ENCODE peak calls at places on chromosomes 6 and 20, in nine cellular contexts. One of them, this sample, is unnamed.

GRCh38 chr6:158793432-158793831 is 25.7 kb downstream of the EZR start:
- DNase-seq in H4: no peak
- DNase-seq in AG10803: peak; percentile 65
- DNase-seq in HTR-8/SVneo: peak; percentile 46
- DNase-seq in Right ventricle myocardium superior: no peak
- DNase-seq in ACHN: peak; percentile 48
- DNase-seq in A549: peak; percentile 67
- DNase-seq in fibroblast of mammary gland: peak; percentile 66
- DNase-seq in amygdala: no peak
- DNase-seq in this sample: no peak

GRCh38 chr6:13794184-13794583 is 20.2 kb downstream of the MCUR1 start:
- DNase-seq in AG10803: peak; percentile 84
- DNase-seq in amygdala: no peak
- DNase-seq in HTR-8/SVneo: no peak
- DNase-seq in Right ventricle myocardium superior: no peak
- DNase-seq in H4: peak; percentile 73
- DNase-seq in A549: peak; percentile 28
- DNase-seq in ACHN: peak; percentile 56
- DNase-seq in fibroblast of mammary gland: peak; percentile 95
- DNase-seq in this sample: peak; percentile 74

GRCh38 chr6:149921361-149921760 is 1.6 kb downstream of the RAET1G start:
- DNase-seq in H4: no peak
- DNase-seq in fibroblast of mammary gland: no peak
- DNase-seq in AG10803: no peak
- DNase-seq in Right ventricle myocardium superior: no peak
- DNase-seq in ACHN: no peak
- DNase-seq in amygdala: no peak
- DNase-seq in HTR-8/SVneo: no peak
- DNase-seq in A549: no peak
- DNase-seq in this sample: no peak

GRCh38 chr6:21294144-21294543 is 299.4 kb upstream of the SOX4 start:
- DNase-seq in AG10803: no peak
- DNase-seq in amygdala: no peak
- DNase-seq in fibroblast of mammary gland: no peak
- DNase-seq in H4: no peak
- DNase-seq in Right ventricle myocardium superior: no peak
- DNase-seq in ACHN: no peak
- DNase-seq in HTR-8/SVneo: no peak
- DNase-seq in A549: no peak
- DNase-seq in this sample: no peak

GRCh38 chr6:7138921-7139358 is 31.2 kb downstream of the RREB1 start:
- DNase-seq in HTR-8/SVneo: no peak
- DNase-seq in fibroblast of mammary gland: no peak
- DNase-seq in ACHN: no peak
- DNase-seq in H4: no peak
- DNase-seq in A549: peak; percentile 66
- DNase-seq in AG10803: no peak
- DNase-seq in amygdala: no peak
- DNase-seq in Right ventricle myocardium superior: no peak
- DNase-seq in this sample: no peak

GRCh38 chr20:59122377-59122932 is 41.2 kb upstream of the ZNF831 start:
- DNase-seq in amygdala: no peak
- DNase-seq in fibroblast of mammary gland: no peak
- DNase-seq in Right ventricle myocardium superior: no peak
- DNase-seq in H4: no peak
- DNase-seq in HTR-8/SVneo: no peak
- DNase-seq in A549: no peak
- DNase-seq in ACHN: no peak
- DNase-seq in AG10803: no peak
- DNase-seq in this sample: no peak

GRCh38 chr6:151629791-151630190 is 136.0 kb downstream of the CCDC170 start:
- DNase-seq in amygdala: no peak
- DNase-seq in HTR-8/SVneo: no peak
- DNase-seq in A549: no peak
- DNase-seq in AG10803: no peak
- DNase-seq in fibroblast of mammary gland: no peak
- DNase-seq in H4: no peak
- DNase-seq in Right ventricle myocardium superior: no peak
- DNase-seq in ACHN: no peak
- DNase-seq in this sample: no peak

GRCh38 chr20:32971703-32972161 is 32.5 kb downstream of the SUN5 start:
- DNase-seq in amygdala: no peak
- DNase-seq in HTR-8/SVneo: no peak
- DNase-seq in H4: no peak
- DNase-seq in fibroblast of mammary gland: no peak
- DNase-seq in A549: no peak
- DNase-seq in ACHN: no peak
- DNase-seq in Right ventricle myocardium superior: no peak
- DNase-seq in AG10803: no peak
- DNase-seq in this sample: no peak

GRCh38 chr6:87682310-87682709 is 19.7 kb downstream of the AKIRIN2 start:
- DNase-seq in fibroblast of mammary gland: peak; percentile 30
- DNase-seq in H4: no peak
- DNase-seq in HTR-8/SVneo: no peak
- DNase-seq in A549: no peak
- DNase-seq in AG10803: peak; percentile 30
- DNase-seq in ACHN: no peak
- DNase-seq in Right ventricle myocardium superior: no peak
- DNase-seq in amygdala: no peak
- DNase-seq in this sample: peak; percentile 42

GRCh38 chr20:41268402-41268801 is 49.1 kb downstream of the ZHX3 start:
- DNase-seq in H4: no peak
- DNase-seq in amygdala: no peak
- DNase-seq in AG10803: no peak
- DNase-seq in ACHN: no peak
- DNase-seq in HTR-8/SVneo: no peak
- DNase-seq in fibroblast of mammary gland: no peak
- DNase-seq in A549: no peak
- DNase-seq in Right ventricle myocardium superior: no peak
- DNase-seq in this sample: no peak

GRCh38 chr6:161211380-161212035 is 62.4 kb downstream of the AGPAT4 start:
- DNase-seq in amygdala: no peak
- DNase-seq in Right ventricle myocardium superior: no peak
- DNase-seq in HTR-8/SVneo: no peak
- DNase-seq in fibroblast of mammary gland: peak; percentile 30
- DNase-seq in AG10803: no peak
- DNase-seq in ACHN: peak; percentile 13
- DNase-seq in A549: peak; percentile 8
- DNase-seq in H4: no peak
- DNase-seq in this sample: no peak

GRCh38 chr20:46207031-46207549 is 89.0 kb downstream of the CD40 start:
- DNase-seq in A549: no peak
- DNase-seq in fibroblast of mammary gland: no peak
- DNase-seq in H4: peak; percentile 41
- DNase-seq in ACHN: no peak
- DNase-seq in Right ventricle myocardium superior: peak; percentile 56
- DNase-seq in HTR-8/SVneo: no peak
- DNase-seq in AG10803: no peak
- DNase-seq in amygdala: no peak
- DNase-seq in this sample: no peak

GRCh38 chr6:28597217-28597835 is 71.6 kb downstream of the GPX5 start:
- DNase-seq in AG10803: peak; percentile 39
- DNase-seq in ACHN: peak; percentile 68
- DNase-seq in HTR-8/SVneo: no peak
- DNase-seq in Right ventricle myocardium superior: no peak
- DNase-seq in H4: peak; percentile 73
- DNase-seq in A549: peak; percentile 86
- DNase-seq in amygdala: peak; percentile 16
- DNase-seq in fibroblast of mammary gland: peak; percentile 78
- DNase-seq in this sample: peak; percentile 46

GRCh38 chr6:71056656-71057055 is 99.8 kb upstream of the B3GAT2 start:
- DNase-seq in amygdala: no peak
- DNase-seq in H4: no peak
- DNase-seq in HTR-8/SVneo: no peak
- DNase-seq in AG10803: no peak
- DNase-seq in fibroblast of mammary gland: no peak
- DNase-seq in ACHN: no peak
- DNase-seq in Right ventricle myocardium superior: no peak
- DNase-seq in A549: no peak
- DNase-seq in this sample: no peak

GRCh38 chr6:84065718-84066290 is 32.2 kb downstream of the MRAP2 start:
- DNase-seq in HTR-8/SVneo: no peak
- DNase-seq in Right ventricle myocardium superior: no peak
- DNase-seq in H4: peak; percentile 31
- DNase-seq in AG10803: peak; percentile 36
- DNase-seq in A549: no peak
- DNase-seq in fibroblast of mammary gland: peak; percentile 68
- DNase-seq in amygdala: no peak
- DNase-seq in ACHN: no peak
- DNase-seq in this sample: peak; percentile 75

GRCh38 chr6:110341671-110342304 is 16.4 kb downstream of the METTL24 start:
- DNase-seq in amygdala: no peak
- DNase-seq in ACHN: peak; percentile 31
- DNase-seq in A549: peak; percentile 28
- DNase-seq in Right ventricle myocardium superior: no peak
- DNase-seq in fibroblast of mammary gland: peak; percentile 17
- DNase-seq in AG10803: no peak
- DNase-seq in HTR-8/SVneo: no peak
- DNase-seq in H4: peak; percentile 10
- DNase-seq in this sample: no peak

GRCh38 chr20:59006864-59007757 is at the start of gene CTSZ:
- DNase-seq in amygdala: no peak
- DNase-seq in H4: no peak
- DNase-seq in fibroblast of mammary gland: peak; percentile 14
- DNase-seq in AG10803: peak; percentile 57
- DNase-seq in ACHN: peak; percentile 51
- DNase-seq in HTR-8/SVneo: peak; percentile 91
- DNase-seq in Right ventricle myocardium superior: peak; percentile 85
- DNase-seq in A549: peak; percentile 32
- DNase-seq in this sample: no peak

GRCh38 chr6:140601409-140601808 is 1227.0 kb upstream of the CITED2 start:
- DNase-seq in amygdala: no peak
- DNase-seq in A549: no peak
- DNase-seq in AG10803: no peak
- DNase-seq in HTR-8/SVneo: no peak
- DNase-seq in ACHN: no peak
- DNase-seq in fibroblast of mammary gland: peak; percentile 8
- DNase-seq in H4: no peak
- DNase-seq in Right ventricle myocardium superior: no peak
- DNase-seq in this sample: no peak

GRCh38 chr20:34538671-34539123 is 19.8 kb upstream of the MAP1LC3A start:
- DNase-seq in amygdala: peak; percentile 30
- DNase-seq in fibroblast of mammary gland: peak; percentile 66
- DNase-seq in AG10803: peak; percentile 82
- DNase-seq in H4: no peak
- DNase-seq in Right ventricle myocardium superior: peak; percentile 69
- DNase-seq in ACHN: peak; percentile 22
- DNase-seq in A549: peak; percentile 64
- DNase-seq in HTR-8/SVneo: peak; percentile 60
- DNase-seq in this sample: no peak

GRCh38 chr6:41653642-41654432 is 15.6 kb downstream of the MDFI start:
- DNase-seq in fibroblast of mammary gland: no peak
- DNase-seq in AG10803: no peak
- DNase-seq in Right ventricle myocardium superior: peak; percentile 7
- DNase-seq in HTR-8/SVneo: no peak
- DNase-seq in ACHN: no peak
- DNase-seq in A549: no peak
- DNase-seq in amygdala: no peak
- DNase-seq in H4: no peak
- DNase-seq in this sample: no peak

GRCh38 chr20:11117808-11118528 is 444.2 kb upstream of the JAG1 start:
- DNase-seq in HTR-8/SVneo: no peak
- DNase-seq in A549: peak; percentile 78
- DNase-seq in AG10803: peak; percentile 64
- DNase-seq in H4: peak; percentile 8
- DNase-seq in Right ventricle myocardium superior: no peak
- DNase-seq in amygdala: no peak
- DNase-seq in ACHN: peak; percentile 27
- DNase-seq in fibroblast of mammary gland: peak; percentile 93
- DNase-seq in this sample: peak; percentile 92

GRCh38 chr6:91273729-91274128 is 686.9 kb upstream of the MAP3K7 start:
- DNase-seq in fibroblast of mammary gland: no peak
- DNase-seq in HTR-8/SVneo: no peak
- DNase-seq in H4: no peak
- DNase-seq in amygdala: no peak
- DNase-seq in AG10803: no peak
- DNase-seq in A549: no peak
- DNase-seq in Right ventricle myocardium superior: peak; percentile 76
- DNase-seq in ACHN: no peak
- DNase-seq in this sample: no peak

GRCh38 chr6:41441598-41442205 is 104.5 kb upstream of the FOXP4 start:
- DNase-seq in A549: no peak
- DNase-seq in AG10803: no peak
- DNase-seq in Right ventricle myocardium superior: no peak
- DNase-seq in H4: no peak
- DNase-seq in fibroblast of mammary gland: no peak
- DNase-seq in ACHN: no peak
- DNase-seq in HTR-8/SVneo: no peak
- DNase-seq in amygdala: no peak
- DNase-seq in this sample: no peak

GRCh38 chr6:138654715-138655634 is 118.6 kb upstream of the CCDC28A start:
- DNase-seq in H4: no peak
- DNase-seq in A549: no peak
- DNase-seq in HTR-8/SVneo: no peak
- DNase-seq in AG10803: peak; percentile 56
- DNase-seq in fibroblast of mammary gland: peak; percentile 80
- DNase-seq in amygdala: no peak
- DNase-seq in Right ventricle myocardium superior: no peak
- DNase-seq in ACHN: peak; percentile 5
- DNase-seq in this sample: peak; percentile 57

GRCh38 chr20:24984963-24985640 is 7.4 kb downstream of the APMAP start:
- DNase-seq in HTR-8/SVneo: no peak
- DNase-seq in fibroblast of mammary gland: no peak
- DNase-seq in Right ventricle myocardium superior: no peak
- DNase-seq in amygdala: no peak
- DNase-seq in AG10803: no peak
- DNase-seq in H4: no peak
- DNase-seq in ACHN: no peak
- DNase-seq in A549: no peak
- DNase-seq in this sample: no peak

GRCh38 chr20:50318709-50319108 is 128.1 kb downstream of the CEBPB start:
- DNase-seq in amygdala: no peak
- DNase-seq in HTR-8/SVneo: no peak
- DNase-seq in fibroblast of mammary gland: no peak
- DNase-seq in AG10803: no peak
- DNase-seq in Right ventricle myocardium superior: no peak
- DNase-seq in ACHN: no peak
- DNase-seq in A549: no peak
- DNase-seq in H4: no peak
- DNase-seq in this sample: no peak

GRCh38 chr20:23826541-23827018 is at the start of gene CST2:
- DNase-seq in Right ventricle myocardium superior: no peak
- DNase-seq in ACHN: no peak
- DNase-seq in fibroblast of mammary gland: peak; percentile 15
- DNase-seq in AG10803: no peak
- DNase-seq in A549: peak; percentile 13
- DNase-seq in H4: no peak
- DNase-seq in amygdala: no peak
- DNase-seq in HTR-8/SVneo: no peak
- DNase-seq in this sample: no peak

GRCh38 chr6:157773248-157773773 is 49.7 kb upstream of the SNX9 start:
- DNase-seq in H4: no peak
- DNase-seq in HTR-8/SVneo: no peak
- DNase-seq in amygdala: no peak
- DNase-seq in Right ventricle myocardium superior: no peak
- DNase-seq in AG10803: no peak
- DNase-seq in ACHN: no peak
- DNase-seq in A549: no peak
- DNase-seq in fibroblast of mammary gland: peak; percentile 44
- DNase-seq in this sample: no peak

GRCh38 chr6:35052694-35053565 is 88.2 kb downstream of the TCP11 start:
- DNase-seq in ACHN: no peak
- DNase-seq in HTR-8/SVneo: no peak
- DNase-seq in amygdala: peak; percentile 47
- DNase-seq in A549: no peak
- DNase-seq in Right ventricle myocardium superior: peak; percentile 67
- DNase-seq in fibroblast of mammary gland: peak; percentile 9
- DNase-seq in H4: no peak
- DNase-seq in AG10803: peak; percentile 20
- DNase-seq in this sample: no peak

This sample was measured in astrocyte.